ENCODE peak calls at places on chromosome 2, in eight cellular contexts. One of them, this sample, is unnamed.

GRCh38 chr2:241540766-241541561 is 17.6 kb upstream of the BOK start:
- DNase-seq in foreskin keratinocyte: no peak
- DNase-seq in AG10803: peak
- DNase-seq in GM06990: peak
- DNase-seq in Calu3: peak
- DNase-seq in foreskin fibroblast: peak
- DNase-seq in K562: peak
- DNase-seq in brain microvascular endothelial cell: peak
- DNase-seq in this sample: peak

GRCh38 chr2:148888003-148888501 is 13.0 kb downstream of the KIF5C start:
- DNase-seq in foreskin keratinocyte: no peak
- DNase-seq in AG10803: no peak
- DNase-seq in GM06990: no peak
- DNase-seq in Calu3: peak
- DNase-seq in foreskin fibroblast: no peak
- DNase-seq in K562: no peak
- DNase-seq in brain microvascular endothelial cell: no peak
- DNase-seq in this sample: no peak

GRCh38 chr2:188787002-188787660 is 187.0 kb upstream of the COL3A1 start:
- DNase-seq in foreskin keratinocyte: peak
- DNase-seq in AG10803: peak
- DNase-seq in GM06990: no peak
- DNase-seq in Calu3: no peak
- DNase-seq in foreskin fibroblast: peak
- DNase-seq in K562: no peak
- DNase-seq in brain microvascular endothelial cell: peak
- DNase-seq in this sample: peak

GRCh38 chr2:10218036-10218435 is 84.7 kb upstream of the HPCAL1 start:
- DNase-seq in foreskin keratinocyte: no peak
- DNase-seq in AG10803: no peak
- DNase-seq in GM06990: no peak
- DNase-seq in Calu3: no peak
- DNase-seq in foreskin fibroblast: no peak
- DNase-seq in K562: no peak
- DNase-seq in brain microvascular endothelial cell: no peak
- DNase-seq in this sample: no peak

GRCh38 chr2:62296034-62296832 is 100.3 kb downstream of the B3GNT2 start:
- DNase-seq in foreskin keratinocyte: no peak
- DNase-seq in AG10803: no peak
- DNase-seq in GM06990: no peak
- DNase-seq in Calu3: no peak
- DNase-seq in foreskin fibroblast: no peak
- DNase-seq in K562: peak
- DNase-seq in brain microvascular endothelial cell: no peak
- DNase-seq in this sample: no peak

GRCh38 chr2:195658541-195658890 is 1.5 kb downstream of the SLC39A10 start:
- DNase-seq in foreskin keratinocyte: peak
- DNase-seq in AG10803: peak
- DNase-seq in GM06990: no peak
- DNase-seq in Calu3: peak
- DNase-seq in foreskin fibroblast: peak
- DNase-seq in K562: no peak
- DNase-seq in brain microvascular endothelial cell: peak
- DNase-seq in this sample: peak

GRCh38 chr2:17877811-17878221 is 651 bp upstream of the KCNS3 start:
- DNase-seq in foreskin keratinocyte: no peak
- DNase-seq in AG10803: peak
- DNase-seq in GM06990: peak
- DNase-seq in Calu3: no peak
- DNase-seq in foreskin fibroblast: no peak
- DNase-seq in K562: no peak
- DNase-seq in brain microvascular endothelial cell: no peak
- DNase-seq in this sample: peak

GRCh38 chr2:160299540-160299939 is 99.5 kb upstream of the ITGB6 start:
- DNase-seq in foreskin keratinocyte: no peak
- DNase-seq in AG10803: peak
- DNase-seq in GM06990: no peak
- DNase-seq in Calu3: no peak
- DNase-seq in foreskin fibroblast: no peak
- DNase-seq in K562: no peak
- DNase-seq in brain microvascular endothelial cell: peak
- DNase-seq in this sample: peak

GRCh38 chr2:147449323-147450080 is 395.3 kb upstream of the ACVR2A start:
- DNase-seq in foreskin keratinocyte: no peak
- DNase-seq in AG10803: no peak
- DNase-seq in GM06990: no peak
- DNase-seq in Calu3: no peak
- DNase-seq in foreskin fibroblast: no peak
- DNase-seq in K562: no peak
- DNase-seq in brain microvascular endothelial cell: no peak
- DNase-seq in this sample: no peak

GRCh38 chr2:230868151-230868946 is 3.6 kb downstream of the ITM2C start:
- DNase-seq in foreskin keratinocyte: no peak
- DNase-seq in AG10803: no peak
- DNase-seq in GM06990: no peak
- DNase-seq in Calu3: no peak
- DNase-seq in foreskin fibroblast: no peak
- DNase-seq in K562: no peak
- DNase-seq in brain microvascular endothelial cell: no peak
- DNase-seq in this sample: no peak

GRCh38 chr2:135409436-135409835 is 121.6 kb downstream of the ZRANB3 start:
- DNase-seq in foreskin keratinocyte: no peak
- DNase-seq in AG10803: no peak
- DNase-seq in GM06990: no peak
- DNase-seq in Calu3: no peak
- DNase-seq in foreskin fibroblast: no peak
- DNase-seq in K562: no peak
- DNase-seq in brain microvascular endothelial cell: no peak
- DNase-seq in this sample: no peak

GRCh38 chr2:111685342-111685741 is 198.7 kb downstream of the ANAPC1 start:
- DNase-seq in foreskin keratinocyte: no peak
- DNase-seq in AG10803: peak
- DNase-seq in GM06990: no peak
- DNase-seq in Calu3: no peak
- DNase-seq in foreskin fibroblast: no peak
- DNase-seq in K562: no peak
- DNase-seq in brain microvascular endothelial cell: no peak
- DNase-seq in this sample: no peak

GRCh38 chr2:239319261-239319661 is 81.6 kb downstream of the HDAC4 start:
- DNase-seq in foreskin keratinocyte: no peak
- DNase-seq in AG10803: peak
- DNase-seq in GM06990: no peak
- DNase-seq in Calu3: peak
- DNase-seq in foreskin fibroblast: peak
- DNase-seq in K562: peak
- DNase-seq in brain microvascular endothelial cell: peak
- DNase-seq in this sample: peak

GRCh38 chr2:10305254-10305635 is 2.5 kb downstream of the HPCAL1 start:
- DNase-seq in foreskin keratinocyte: no peak
- DNase-seq in AG10803: peak
- DNase-seq in GM06990: no peak
- DNase-seq in Calu3: no peak
- DNase-seq in foreskin fibroblast: no peak
- DNase-seq in K562: no peak
- DNase-seq in brain microvascular endothelial cell: no peak
- DNase-seq in this sample: no peak

GRCh38 chr2:19347619-19348562 is 10.5 kb downstream of the OSR1 start:
- DNase-seq in foreskin keratinocyte: peak
- DNase-seq in AG10803: peak
- DNase-seq in GM06990: peak
- DNase-seq in Calu3: peak
- DNase-seq in foreskin fibroblast: peak
- DNase-seq in K562: peak
- DNase-seq in brain microvascular endothelial cell: peak
- DNase-seq in this sample: peak

GRCh38 chr2:23954325-23955014 is 14.2 kb downstream of the UBXN2A start:
- DNase-seq in foreskin keratinocyte: no peak
- DNase-seq in AG10803: peak
- DNase-seq in GM06990: no peak
- DNase-seq in Calu3: no peak
- DNase-seq in foreskin fibroblast: no peak
- DNase-seq in K562: no peak
- DNase-seq in brain microvascular endothelial cell: no peak
- DNase-seq in this sample: no peak

GRCh38 chr2:56448999-56449431 is 265.2 kb downstream of the CCDC85A start:
- DNase-seq in foreskin keratinocyte: peak
- DNase-seq in AG10803: peak
- DNase-seq in GM06990: no peak
- DNase-seq in Calu3: peak
- DNase-seq in foreskin fibroblast: no peak
- DNase-seq in K562: no peak
- DNase-seq in brain microvascular endothelial cell: no peak
- DNase-seq in this sample: peak

DNA sequence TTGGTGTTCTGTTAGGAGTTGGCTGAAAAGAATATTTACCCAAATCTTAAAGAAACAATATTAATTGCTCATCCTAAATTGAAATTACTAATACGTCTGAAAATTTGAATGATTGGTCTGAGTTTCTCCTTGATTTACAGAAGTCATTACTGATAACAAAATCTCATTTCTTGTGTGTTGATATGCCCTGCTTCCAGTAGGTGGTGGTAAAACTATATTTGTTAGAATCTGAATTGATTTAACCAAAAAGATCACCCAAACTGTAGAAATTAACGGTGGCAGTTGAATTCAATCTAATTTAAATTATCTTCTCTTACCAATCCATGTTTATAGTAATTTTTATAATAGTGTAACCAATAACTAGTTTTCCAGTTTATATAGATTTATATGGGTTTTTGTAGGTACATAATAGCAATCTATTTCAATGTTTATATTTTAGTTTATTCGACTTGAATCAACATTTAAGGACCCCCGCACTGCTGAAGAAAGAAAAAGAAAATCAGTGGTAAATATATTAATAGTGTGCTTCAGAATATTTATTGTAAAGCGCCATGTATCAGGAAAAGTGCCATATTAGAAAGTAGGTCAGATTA is 38.3 kb downstream of the PAPOLG start:
- DNase-seq in foreskin keratinocyte: no peak
- DNase-seq in AG10803: peak
- DNase-seq in GM06990: no peak
- DNase-seq in Calu3: no peak
- DNase-seq in foreskin fibroblast: no peak
- DNase-seq in K562: peak
- DNase-seq in brain microvascular endothelial cell: no peak
- DNase-seq in this sample: peak
- TF ChIP-seq CTCF in foreskin keratinocyte: peak
- TF ChIP-seq CTCF in AG10803: peak
- TF ChIP-seq CTCF in GM06990: peak
- TF ChIP-seq CTCF in Calu3: no peak
- TF ChIP-seq CTCF in foreskin fibroblast: peak
- TF ChIP-seq CTCF in K562: peak
- TF ChIP-seq CTCF in brain microvascular endothelial cell: peak
- TF ChIP-seq CTCF in this sample: peak

GRCh38 chr2:73232471-73233153 is 427 bp downstream of the PRADC1 start:
- DNase-seq in foreskin keratinocyte: no peak
- DNase-seq in AG10803: no peak
- DNase-seq in GM06990: no peak
- DNase-seq in Calu3: peak
- DNase-seq in foreskin fibroblast: no peak
- DNase-seq in K562: peak
- DNase-seq in brain microvascular endothelial cell: no peak
- DNase-seq in this sample: no peak
- TF ChIP-seq CTCF in foreskin keratinocyte: no peak
- TF ChIP-seq CTCF in AG10803: no peak
- TF ChIP-seq CTCF in GM06990: peak
- TF ChIP-seq CTCF in Calu3: no peak
- TF ChIP-seq CTCF in foreskin fibroblast: no peak
- TF ChIP-seq CTCF in K562: peak
- TF ChIP-seq CTCF in brain microvascular endothelial cell: no peak
- TF ChIP-seq CTCF in this sample: no peak

GRCh38 chr2:174635747-174636399 is 38.3 kb upstream of the WIPF1 start:
- DNase-seq in foreskin keratinocyte: no peak
- DNase-seq in AG10803: peak
- DNase-seq in GM06990: no peak
- DNase-seq in Calu3: no peak
- DNase-seq in foreskin fibroblast: peak
- DNase-seq in K562: no peak
- DNase-seq in brain microvascular endothelial cell: no peak
- DNase-seq in this sample: no peak

GRCh38 chr2:174634130-174635014 is 36.8 kb upstream of the WIPF1 start:
- DNase-seq in foreskin keratinocyte: no peak
- DNase-seq in AG10803: peak
- DNase-seq in GM06990: peak
- DNase-seq in Calu3: no peak
- DNase-seq in foreskin fibroblast: no peak
- DNase-seq in K562: peak
- DNase-seq in brain microvascular endothelial cell: no peak
- DNase-seq in this sample: no peak

GRCh38 chr2:174633621-174633927 is 36.0 kb upstream of the WIPF1 start:
- DNase-seq in foreskin keratinocyte: no peak
- DNase-seq in AG10803: peak
- DNase-seq in GM06990: no peak
- DNase-seq in Calu3: no peak
- DNase-seq in foreskin fibroblast: no peak
- DNase-seq in K562: no peak
- DNase-seq in brain microvascular endothelial cell: no peak
- DNase-seq in this sample: no peak

GRCh38 chr2:174635015-174635593 is 37.5 kb upstream of the WIPF1 start:
- DNase-seq in foreskin keratinocyte: no peak
- DNase-seq in AG10803: peak
- DNase-seq in GM06990: no peak
- DNase-seq in Calu3: no peak
- DNase-seq in foreskin fibroblast: no peak
- DNase-seq in K562: no peak
- DNase-seq in brain microvascular endothelial cell: no peak
- DNase-seq in this sample: no peak

GRCh38 chr2:174636979-174637378 is 39.4 kb upstream of the WIPF1 start:
- DNase-seq in foreskin keratinocyte: no peak
- DNase-seq in AG10803: no peak
- DNase-seq in GM06990: no peak
- DNase-seq in Calu3: no peak
- DNase-seq in foreskin fibroblast: no peak
- DNase-seq in K562: no peak
- DNase-seq in brain microvascular endothelial cell: no peak
- DNase-seq in this sample: no peak
- TF ChIP-seq CTCF in foreskin keratinocyte: no peak
- TF ChIP-seq CTCF in AG10803: peak
- TF ChIP-seq CTCF in GM06990: no peak
- TF ChIP-seq CTCF in Calu3: no peak
- TF ChIP-seq CTCF in foreskin fibroblast: no peak
- TF ChIP-seq CTCF in K562: peak
- TF ChIP-seq CTCF in brain microvascular endothelial cell: peak
- TF ChIP-seq CTCF in this sample: peak

DNA sequence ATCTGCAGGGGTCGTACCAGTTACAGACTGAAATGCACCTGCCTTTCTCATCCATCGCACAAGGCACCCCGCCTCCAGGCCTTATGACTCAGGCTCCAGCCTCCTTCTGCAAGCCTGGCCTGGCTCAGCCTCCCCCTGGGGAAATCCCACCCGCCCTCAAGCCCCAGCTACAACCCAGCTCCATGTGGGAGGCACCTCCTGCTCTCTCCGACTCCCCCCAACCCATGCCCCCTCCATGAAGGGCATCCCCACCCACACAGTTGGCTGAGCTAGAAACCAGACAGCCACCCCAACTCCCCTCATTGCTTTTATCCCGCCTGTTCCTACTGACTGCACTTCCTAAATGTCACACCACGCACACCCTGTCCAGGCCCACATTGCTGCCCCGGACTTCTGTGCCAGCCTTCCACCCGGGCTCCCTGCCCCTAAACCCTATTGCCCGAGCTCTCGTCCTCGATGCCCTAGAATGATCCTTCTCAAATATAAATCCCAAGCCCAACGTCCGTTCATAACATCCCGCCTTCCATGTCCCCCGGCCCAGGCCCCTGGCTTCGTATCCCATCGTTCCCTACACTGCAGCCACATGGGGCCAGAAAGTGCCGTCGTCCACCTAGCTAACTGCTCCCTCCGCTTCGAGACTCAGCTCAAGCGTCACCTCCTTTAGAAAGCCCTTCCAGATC is 9.9 kb downstream of the DNMT3A start:
- DNase-seq in foreskin keratinocyte: no peak
- DNase-seq in AG10803: no peak
- DNase-seq in GM06990: no peak
- DNase-seq in Calu3: no peak
- DNase-seq in foreskin fibroblast: no peak
- DNase-seq in K562: no peak
- DNase-seq in brain microvascular endothelial cell: no peak
- DNase-seq in this sample: peak
- TF ChIP-seq CTCF in foreskin keratinocyte: no peak
- TF ChIP-seq CTCF in AG10803: no peak
- TF ChIP-seq CTCF in GM06990: no peak
- TF ChIP-seq CTCF in Calu3: no peak
- TF ChIP-seq CTCF in foreskin fibroblast: no peak
- TF ChIP-seq CTCF in K562: no peak
- TF ChIP-seq CTCF in brain microvascular endothelial cell: no peak
- TF ChIP-seq CTCF in this sample: no peak